ENCODE peak calls at places on chromosomes 11 and 22, in five cellular contexts. P is tibial nerve, R is tibial artery, E is thoracic aorta, N is left lung. W is an unnamed sample. For H3K9me3, the result is how much of the 10 kb centered on the place peaks cover.

GRCh38 chr11:88016392-88017020 is 158.7 kb downstream of the RAB38 start:
- DNase-seq in P (peak), R (peak), E (peak), N (no peak), W (no peak)

GRCh38 chr11:63683133-63683991 is 2.1 kb downstream of the RTN3 start:
- DNase-seq in P (no peak), R (no peak), E (no peak), N (no peak), W (no peak)

GRCh38 chr11:6353367-6353987 is 33.2 kb upstream of the CAVIN3 start:
- DNase-seq in P (peak), R (peak), E (no peak), N (no peak), W (peak)

GRCh38 chr11:67504950-67505561 is at the start of gene PITPNM1:
- DNase-seq in P (peak), R (peak), E (no peak), N (peak), W (peak)

GRCh38 chr22:46233231-46233630 is 16.9 kb downstream of the CDPF1 start:
- DNase-seq in P (peak), R (peak), E (peak), N (no peak), W (no peak)

GRCh38 chr11:66800720-66801428 is 42.4 kb upstream of the RCE1 start:
- DNase-seq in P (no peak), R (no peak), E (no peak), N (no peak), W (no peak)

GRCh38 chr22:39997939-39998726 is 3.4 kb downstream of the FAM83F start:
- DNase-seq in P (no peak), R (no peak), E (no peak), N (no peak), W (no peak)

GRCh38 chr11:72860010-72860409 is 45.8 kb downstream of the ATG16L2 start:
- DNase-seq in P (no peak), R (no peak), E (no peak), N (no peak), W (no peak)

GRCh38 chr11:10387209-10388083 is 67.6 kb upstream of the AMPD3 start:
- DNase-seq in P (peak), R (peak), E (peak), N (no peak), W (no peak)

GRCh38 chr22:41382098-41382578 is 396 bp downstream of the TEF start:
- DNase-seq in P (peak), R (peak), E (peak), N (peak), W (peak)

DNA sequence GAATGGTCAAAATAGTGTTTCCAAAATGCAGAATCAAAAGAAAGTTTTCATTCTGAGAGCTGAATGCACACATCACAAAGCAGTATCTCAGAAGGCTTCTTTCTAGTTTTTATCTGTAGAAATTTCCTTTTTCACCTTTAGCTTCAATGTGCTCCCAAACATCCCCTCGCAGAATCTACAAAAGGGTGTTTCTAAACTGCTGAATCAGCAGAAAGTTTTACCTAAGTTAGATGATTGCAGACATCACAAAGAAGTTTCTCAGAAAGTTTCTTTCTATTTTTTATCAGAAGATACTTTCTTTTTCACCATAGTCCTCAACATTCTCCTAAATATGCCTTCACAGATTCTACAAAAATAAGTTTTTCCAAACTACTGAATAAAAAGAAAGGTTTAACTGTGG is 239.8 kb downstream of the OR4A5 start:
- DNase-seq in P (no peak), R (no peak), E (no peak), N (no peak), W (no peak)
- H3K9me3 ChIP-seq in P (under half), R (under half), E (under half), N (under half), W (under half)

DNA sequence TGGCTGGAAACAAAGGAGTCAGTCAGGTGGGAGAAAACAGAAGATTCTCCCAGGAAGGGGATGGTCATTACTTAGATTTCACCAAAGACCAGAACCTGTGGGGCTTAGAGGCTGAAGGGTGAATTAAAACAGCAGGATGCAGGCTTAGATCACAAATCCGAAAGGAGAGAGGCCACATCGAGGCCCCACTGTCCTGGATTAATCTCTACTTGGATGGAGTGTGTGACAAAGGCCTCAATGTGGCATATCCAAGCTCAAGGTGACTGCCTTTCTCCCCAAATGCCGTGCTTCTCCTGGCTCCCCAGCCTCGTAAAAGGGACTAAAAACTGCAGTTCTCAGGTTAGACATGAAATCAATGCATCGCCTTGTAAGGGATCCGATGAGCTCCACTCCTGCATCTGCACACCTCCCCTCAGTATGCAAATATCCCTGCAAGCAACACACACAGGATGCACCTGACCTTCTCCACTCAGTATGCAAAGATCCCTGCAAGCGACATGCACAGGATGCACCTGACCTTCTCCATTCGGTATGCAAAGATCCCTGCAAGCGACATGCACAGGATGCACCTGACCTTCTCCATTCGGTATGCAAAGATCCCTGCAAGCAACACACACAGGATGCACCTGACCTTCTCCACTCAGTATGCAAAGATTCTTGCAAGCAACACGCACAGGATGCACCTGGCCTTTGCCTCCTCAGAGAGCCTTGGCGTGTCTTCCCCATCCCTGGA is 447.4 kb downstream of the BRD1 start:
- DNase-seq in P (no peak), R (peak), E (no peak), N (no peak), W (no peak)
- H3K9me3 ChIP-seq in P (under half), R (under half), E (under half), N (under half), W (under half)

DNA sequence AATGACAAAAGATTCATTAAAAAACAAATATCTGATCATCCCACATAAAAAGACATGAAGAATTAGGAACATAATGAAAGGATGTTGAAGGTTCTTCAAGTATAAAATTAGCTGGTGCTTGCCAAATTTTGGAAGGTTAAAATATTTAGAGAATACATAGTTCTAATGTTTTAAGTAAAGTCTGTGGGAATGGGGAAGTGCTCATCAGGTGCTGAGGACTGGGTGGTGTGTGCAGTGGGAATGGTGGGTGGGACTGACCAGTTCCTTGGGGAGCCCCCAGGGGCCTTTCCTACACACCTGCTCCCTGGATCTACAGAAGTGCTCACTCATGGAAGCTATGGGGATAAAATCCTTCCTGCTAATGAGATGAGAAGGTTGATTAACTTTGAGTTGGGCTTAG is 11.8 kb downstream of the LDLRAD3 start:
- DNase-seq in P (no peak), R (no peak), E (no peak), N (no peak), W (no peak)
- H3K9me3 ChIP-seq in P (under half), R (under half), E (under half), N (under half), W (under half)

DNA sequence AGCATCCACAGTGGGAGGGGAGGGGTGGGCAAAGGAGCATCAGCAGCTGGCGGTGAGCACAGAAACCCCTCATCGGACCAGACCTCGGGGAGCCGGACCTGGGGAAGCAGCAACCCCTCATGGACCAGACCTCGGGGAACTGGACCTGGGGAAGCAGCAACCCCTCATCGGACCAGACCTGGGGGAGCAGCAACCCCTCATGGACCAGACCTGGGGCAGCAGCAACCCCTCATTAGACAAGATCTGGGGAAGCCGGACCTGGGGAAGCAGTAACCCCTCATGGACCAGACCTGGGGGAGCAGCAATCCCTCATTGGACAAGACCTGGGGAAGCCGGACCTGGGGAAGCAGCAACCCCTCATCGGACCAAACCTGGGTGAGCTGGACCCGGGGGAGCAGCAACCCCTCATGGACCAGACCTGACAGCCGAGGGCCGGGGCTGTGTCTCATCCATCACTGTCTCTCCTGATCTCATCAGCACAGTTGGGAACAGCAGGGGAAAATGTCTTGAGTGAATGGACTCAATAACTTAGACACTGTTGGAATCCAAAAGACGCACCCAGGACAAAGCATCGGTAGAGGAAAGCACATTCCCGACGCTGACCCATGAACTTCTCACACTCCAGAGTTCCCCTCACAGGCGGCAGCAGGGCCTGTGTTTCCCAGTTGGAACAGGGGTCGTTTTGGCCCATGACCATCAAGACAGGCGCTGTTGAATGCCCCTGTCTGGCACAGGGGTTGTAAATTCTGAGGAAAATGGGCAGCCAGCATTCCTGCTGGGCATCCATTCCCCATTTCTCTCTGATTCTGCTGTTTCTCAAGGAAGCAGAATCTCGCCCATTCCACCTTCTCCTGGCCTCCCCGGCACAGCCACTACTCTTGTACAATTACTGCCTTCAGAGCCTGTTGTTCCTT is 1494.6 kb downstream of the TBC1D22A start:
- DNase-seq in P (no peak), R (peak), E (no peak), N (no peak), W (no peak)
- H3K9me3 ChIP-seq in P (under half), R (under half), E (under half), N (under half), W (under half)

GRCh38 chr11:61816736-61817455 is at the start of gene FADS1:
- DNase-seq in P (peak), R (peak), E (peak), N (peak), W (peak)

GRCh38 chr11:61814958-61815789 is 1.6 kb downstream of the FADS1 start:
- DNase-seq in P (peak), R (peak), E (peak), N (peak), W (peak)

GRCh38 chr11:61814242-61814957 is 2.4 kb downstream of the FADS1 start:
- DNase-seq in P (peak), R (peak), E (no peak), N (no peak), W (no peak)

GRCh38 chr11:61817471-61818202 is 834 bp upstream of the FADS1 start:
- DNase-seq in P (no peak), R (no peak), E (no peak), N (no peak), W (no peak)

GRCh38 chr11:61815790-61816735 is 740 bp downstream of the FADS1 start:
- DNase-seq in P (peak), R (peak), E (peak), N (peak), W (peak)
- H3K9me3 ChIP-seq in P (under half), R (under half), E (under half), N (under half), W (under half)

GRCh38 chr11:31803813-31804438 is 7.2 kb downstream of the PAX6 start:
- DNase-seq in P (peak), R (no peak), E (no peak), N (no peak), W (no peak)
- H3K9me3 ChIP-seq in P (under half), R (under half), E (under half), N (under half), W (under half)

GRCh38 chr11:111322534-111322933 is 24.2 kb downstream of the POU2AF3 start:
- DNase-seq in P (no peak), R (no peak), E (no peak), N (no peak), W (no peak)
- H3K9me3 ChIP-seq in P (under half), R (under half), E (under half), N (under half), W (under half)

GRCh38 chr11:108167624-108168023 is 46.3 kb downstream of the ACAT1 start:
- DNase-seq in P (no peak), R (no peak), E (no peak), N (no peak), W (no peak)
- H3K9me3 ChIP-seq in P (under half), R (under half), E (under half), N (under half), W (under half)

W was measured in T-helper 17 cell.